ENCODE peak calls at places on chromosome 5, in eight cellular contexts. O, R, E, U, G, T, S and Q are unnamed samples.

GRCh38 chr5:32279786-32280185 is 33.0 kb downstream of the MTMR12 start:
- DNase-seq in E (no peak), O (no peak), G (no peak), S (no peak), T (no peak), U (no peak), R (no peak), Q (no peak)

GRCh38 chr5:175347931-175348330 is 96.1 kb downstream of the DRD1 start:
- DNase-seq in S (no peak), G (no peak), U (no peak), T (no peak), E (no peak), O (no peak), R (no peak), Q (no peak)

GRCh38 chr5:3297852-3298251 is 297.8 kb upstream of the IRX1 start:
- DNase-seq in E (no peak), U (no peak), S (no peak), G (no peak), T (no peak), R (no peak), O (no peak), Q (no peak)

GRCh38 chr5:115594343-115595047 is 7.8 kb downstream of the TICAM2 start:
- DNase-seq in T (no peak), E (no peak), R (no peak), S (no peak), U (no peak), O (no peak), G (no peak), Q (no peak)

GRCh38 chr5:1886634-1887399 is 4.1 kb upstream of the IRX4 start:
- DNase-seq in S (no peak), E (no peak), R (no peak), G (no peak), O (no peak), T (peak; percentile 49), U (no peak), Q (no peak)

GRCh38 chr5:111143910-111144309 is 51.8 kb downstream of the WDR36 start:
- DNase-seq in S (no peak), O (peak; percentile 63), E (peak; percentile 88), T (peak; percentile 67), R (no peak), G (no peak), U (no peak), Q (no peak)

GRCh38 chr5:102865171-102865509 is 110.0 kb downstream of the PAM start:
- DNase-seq in G (no peak), R (no peak), E (no peak), S (no peak), T (no peak), U (no peak), O (no peak), Q (no peak)

GRCh38 chr5:156934450-156935211 is 28.4 kb downstream of the TIMD4 start:
- DNase-seq in U (no peak), O (no peak), R (peak; percentile 37), G (peak; percentile 33), T (no peak), S (no peak), E (peak; percentile 37), Q (no peak)

GRCh38 chr5:103587185-103587748 is 24.7 kb upstream of the NUDT12 start:
- DNase-seq in T (no peak), O (no peak), E (no peak), R (no peak), S (no peak), U (no peak), G (peak; percentile 20), Q (no peak)

GRCh38 chr5:95809414-95809960 is 13.0 kb downstream of the GLRX start:
- DNase-seq in E (no peak), T (no peak), U (peak; percentile 44), G (no peak), R (peak; percentile 52), O (no peak), S (no peak), Q (peak; percentile 63)

GRCh38 chr5:38515081-38515480 is 41.4 kb downstream of the LIFR start:
- DNase-seq in U (no peak), T (no peak), E (no peak), S (no peak), O (no peak), G (no peak), R (no peak), Q (no peak)

GRCh38 chr5:139458580-139459407 is 3.7 kb downstream of the ECSCR start:
- DNase-seq in T (no peak), E (no peak), R (peak; percentile 54), U (no peak), S (peak; percentile 69), G (no peak), O (peak; percentile 39), Q (peak; percentile 54)

GRCh38 chr5:95317687-95318086 is 32.8 kb upstream of the MCTP1 start:
- DNase-seq in O (no peak), T (no peak), E (no peak), U (no peak), G (no peak), S (no peak), R (no peak), Q (no peak)

GRCh38 chr5:22852807-22853670 is at the start of gene CDH12:
- DNase-seq in R (no peak), S (no peak), E (no peak), O (no peak), G (no peak), U (no peak), T (no peak), Q (no peak)

GRCh38 chr5:153880094-153880493 is 158.6 kb downstream of the FAM114A2 start:
- DNase-seq in E (no peak), S (no peak), O (no peak), R (no peak), T (no peak), G (no peak), U (no peak), Q (no peak)

GRCh38 chr5:41858890-41859289 is 11.3 kb downstream of the OXCT1 start:
- DNase-seq in O (no peak), U (no peak), E (no peak), R (no peak), G (no peak), S (no peak), T (no peak), Q (no peak)

GRCh38 chr5:174722500-174722899 is 1.9 kb upstream of the MSX2 start:
- DNase-seq in R (no peak), U (no peak), T (no peak), O (no peak), S (no peak), E (no peak), G (no peak), Q (no peak)

DNA sequence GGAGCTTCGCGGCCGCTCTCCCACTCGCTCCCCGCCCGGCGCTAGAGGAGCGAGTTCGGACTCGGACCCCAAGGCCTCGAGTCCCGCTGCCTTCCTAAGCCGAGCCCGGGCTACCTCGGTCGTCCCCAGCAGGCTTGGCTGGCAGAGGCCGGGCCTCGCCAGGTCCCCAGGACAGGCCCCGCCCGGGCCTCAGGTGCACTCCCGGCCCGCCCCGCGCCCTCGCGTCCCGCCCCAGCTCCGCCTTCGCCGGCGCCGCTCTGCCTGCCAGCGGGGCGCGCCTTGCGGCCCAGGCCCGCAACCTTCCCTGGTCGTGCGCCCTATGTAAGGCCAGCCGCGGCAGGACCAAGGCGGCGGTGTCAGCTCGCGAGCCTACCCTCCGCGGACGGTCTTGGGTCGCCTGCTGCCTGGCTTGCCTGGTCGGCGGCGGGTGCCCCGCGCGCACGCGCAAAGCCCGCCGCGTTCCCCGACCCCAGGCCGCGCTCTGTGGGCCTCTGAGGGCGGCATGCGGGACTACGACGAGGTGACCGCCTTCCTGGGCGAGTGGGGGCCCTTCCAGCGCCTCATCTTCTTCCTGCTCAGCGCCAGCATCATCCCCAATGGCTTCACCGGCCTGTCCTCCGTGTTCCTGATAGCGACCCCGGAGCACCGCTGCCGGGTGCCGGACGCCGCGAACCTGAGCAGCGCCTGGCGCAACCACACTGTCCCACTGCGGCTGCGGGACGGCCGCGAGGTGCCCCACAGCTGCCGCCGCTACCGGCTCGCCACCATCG is at the start of gene SLC22A5:
- DNase-seq in G (peak; percentile 84), U (peak; percentile 61), R (peak; percentile 88), E (peak; percentile 78), T (peak; percentile 83), S (peak; percentile 81), O (peak; percentile 64), Q (peak; percentile 88)
- TF ChIP-seq POLR2A in G (peak; percentile 65), U (peak; percentile 93), R (peak; percentile 82), E (peak; percentile 14), T (peak; percentile 50), S (peak; percentile 83), O (no peak), Q (no peak)

GRCh38 chr5:59450245-59450644 is 443.3 kb downstream of the PDE4D start:
- DNase-seq in T (no peak), G (peak; percentile 58), U (no peak), E (no peak), S (no peak), O (no peak), R (no peak), Q (no peak)
- TF ChIP-seq CTCF in T (no peak), G (peak; percentile 48), U (no peak), E (no peak), S (no peak), O (no peak), R (no peak), Q (no peak)

DNA sequence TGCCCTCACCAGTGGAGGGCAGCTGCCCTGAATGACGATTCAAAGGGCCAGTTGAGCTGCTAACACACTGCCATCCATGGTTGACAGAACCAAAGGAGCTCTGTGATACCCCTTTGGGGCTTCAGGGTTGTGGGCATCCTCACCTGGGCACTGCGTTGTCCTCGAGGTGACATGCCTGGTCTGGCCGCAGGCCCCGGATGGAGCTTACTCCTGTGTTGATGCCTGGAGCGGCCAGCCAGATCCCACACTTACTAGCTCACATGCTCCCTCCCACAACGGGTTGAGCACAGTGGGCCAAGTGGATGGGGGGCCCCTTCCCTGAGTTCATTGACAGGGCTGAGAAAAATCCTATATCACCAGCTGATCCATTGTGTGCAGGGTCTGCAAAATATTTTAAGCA is 898.9 kb downstream of the TAF11L14 start:
- DNase-seq in T (peak; percentile 52), G (no peak), E (no peak), S (no peak), O (no peak), U (no peak), R (no peak), Q (no peak)
- TF ChIP-seq POLR2A in T (no peak), G (no peak), E (no peak), S (no peak), O (no peak), U (no peak), R (no peak), Q (no peak)

GRCh38 chr5:149001154-149001553 is 61.7 kb downstream of the SH3TC2 start:
- DNase-seq in G (no peak), O (no peak), T (no peak), R (no peak), U (no peak), S (no peak), E (no peak), Q (no peak)

GRCh38 chr5:149005077-149005892 is 57.6 kb downstream of the SH3TC2 start:
- DNase-seq in S (peak; percentile 31), R (no peak), T (no peak), U (no peak), O (no peak), E (no peak), G (peak; percentile 21), Q (no peak)

GRCh38 chr5:149002053-149002452 is 60.8 kb downstream of the SH3TC2 start:
- DNase-seq in G (peak; percentile 76), O (no peak), R (no peak), E (no peak), T (no peak), S (peak; percentile 47), U (peak; percentile 40), Q (no peak)

GRCh38 chr5:149004559-149004958 is 58.3 kb downstream of the SH3TC2 start:
- DNase-seq in O (no peak), U (no peak), S (no peak), T (peak; percentile 52), R (no peak), G (no peak), E (no peak), Q (no peak)

GRCh38 chr5:149002761-149003689 is 59.8 kb downstream of the SH3TC2 start:
- DNase-seq in R (no peak), E (no peak), U (no peak), T (no peak), S (no peak), G (peak; percentile 27), O (no peak), Q (no peak)
- TF ChIP-seq CTCF in R (no peak), E (no peak), U (peak; percentile 17), T (no peak), S (no peak), G (peak; percentile 14), O (no peak), Q (no peak)